ENCODE peak calls at places on chromosomes 16 and 17, in four cellular contexts. T is fibroblast of lung, L is Panc1, I is Caco-2. F is an unnamed sample.

GRCh38 chr16:29815032-29815721 is 775 bp upstream of the PAGR1 start:
- DNase-seq in T (no peak), L (no peak), I (no peak), F (no peak)

GRCh38 chr17:80012156-80012555 is 23.5 kb downstream of the TBC1D16 start:
- DNase-seq in T (no peak), L (no peak), I (no peak), F (no peak)

GRCh38 chr17:82019905-82020873 is 2.5 kb downstream of the CENPX start:
- DNase-seq in T (peak; percentile 26), L (no peak), I (peak; percentile 81), F (no peak)

GRCh38 chr16:66278604-66279262 is 87.8 kb upstream of the CDH5 start:
- DNase-seq in T (no peak), L (no peak), I (peak; percentile 51), F (no peak)

GRCh38 chr17:9255838-9256237 is 234.5 kb downstream of the NTN1 start:
- DNase-seq in T (no peak), L (no peak), I (no peak), F (no peak)

GRCh38 chr17:48194097-48194550 is 86.6 kb downstream of the SNX11 start:
- DNase-seq in T (peak; percentile 4), L (no peak), I (peak; percentile 30), F (no peak)

GRCh38 chr17:32586666-32587065 is 99.9 kb downstream of the CDK5R1 start:
- DNase-seq in T (no peak), L (no peak), I (no peak), F (no peak)

GRCh38 chr16:5220705-5221104 is 123.1 kb upstream of the EEF2KMT start:
- DNase-seq in T (no peak), L (no peak), I (no peak), F (no peak)

GRCh38 chr17:72104863-72105234 is 16.0 kb upstream of the SOX9 start:
- DNase-seq in T (no peak), L (no peak), I (no peak), F (no peak)

GRCh38 chr17:7177954-7178477 is 1.2 kb downstream of the ASGR1 start:
- DNase-seq in T (no peak), L (no peak), I (peak; percentile 42), F (no peak)

GRCh38 chr17:33328129-33328528 is 35.0 kb upstream of the ASIC2 start:
- DNase-seq in T (no peak), L (no peak), I (peak; percentile 31), F (no peak)

GRCh38 chr17:80856863-80857488 is 134.7 kb upstream of the CHMP6 start:
- DNase-seq in T (no peak), L (no peak), I (no peak), F (no peak)

GRCh38 chr16:56789360-56789759 is 59.4 kb downstream of the NUP93 start:
- DNase-seq in T (peak; percentile 60), L (peak; percentile 4), I (peak; percentile 52), F (no peak)

GRCh38 chr16:72989203-72989991 is 58.5 kb downstream of the ZFHX3 start:
- DNase-seq in T (peak; percentile 93), L (no peak), I (no peak), F (no peak)

GRCh38 chr17:78180083-78180482 is 6.8 kb downstream of the TK1 start:
- DNase-seq in T (peak; percentile 51), L (no peak), I (no peak), F (no peak)

GRCh38 chr16:75272097-75272548 is 20.7 kb upstream of the BCAR1 start:
- DNase-seq in T (no peak), L (no peak), I (no peak), F (no peak)

GRCh38 chr16:65418435-65418834 is 296.6 kb upstream of the CDH11 start:
- DNase-seq in T (no peak), L (no peak), I (no peak), F (no peak)

GRCh38 chr16:87809150-87809902 is 43.5 kb upstream of the KLHDC4 start:
- DNase-seq in T (no peak), L (no peak), I (no peak), F (no peak)

GRCh38 chr17:7929158-7930029 is at the start of gene KCNAB3:
- DNase-seq in T (peak; percentile 69), L (no peak), I (no peak), F (no peak)

GRCh38 chr16:85328665-85329058 is 216.4 kb upstream of the CIBAR2 start:
- DNase-seq in T (no peak), L (no peak), I (no peak), F (no peak)

GRCh38 chr17:149897-150575 is 12.7 kb downstream of the SCGB1C2 start:
- DNase-seq in T (no peak), L (no peak), I (peak; percentile 7), F (no peak)

GRCh38 chr17:3944485-3945388 is 19.5 kb downstream of the ATP2A3 start:
- DNase-seq in T (peak; percentile 57), L (no peak), I (peak; percentile 20), F (no peak)

GRCh38 chr16:11877374-11877773 is 26.0 kb upstream of the RSL1D1 start:
- DNase-seq in T (peak; percentile 15), L (no peak), I (no peak), F (no peak)

GRCh38 chr16:86424413-86424812 is 85.9 kb upstream of the FOXF1 start:
- DNase-seq in T (peak; percentile 44), L (no peak), I (no peak), F (no peak)

GRCh38 chr16:67432491-67432890 is 1.6 kb downstream of the HSD11B2 start:
- DNase-seq in T (no peak), L (no peak), I (no peak), F (no peak)

GRCh38 chr17:46766493-46767491 is 51.7 kb downstream of the WNT3 start:
- DNase-seq in T (no peak), L (no peak), I (no peak), F (no peak)

GRCh38 chr16:24834459-24835335 is 11.1 kb upstream of the SLC5A11 start:
- DNase-seq in T (peak; percentile 64), L (no peak), I (peak; percentile 58), F (no peak)

GRCh38 chr16:23595246-23595950 is 718 bp downstream of the NDUFAB1 start:
- DNase-seq in T (no peak), L (no peak), I (no peak), F (no peak)

GRCh38 chr17:53150101-53150698 is 672.5 kb upstream of the KIF2B start:
- DNase-seq in T (peak; percentile 0), L (no peak), I (peak; percentile 36), F (no peak)

GRCh38 chr17:32976605-32977004 is 15.0 kb upstream of the SPACA3 start:
- DNase-seq in T (no peak), L (no peak), I (no peak), F (no peak)

GRCh38 chr16:28555593-28555992 is 1.9 kb downstream of the SGF29 start:
- DNase-seq in T (no peak), L (no peak), I (no peak), F (no peak)

GRCh38 chr16:28556914-28557320 is 3.2 kb downstream of the SGF29 start:
- DNase-seq in T (no peak), L (no peak), I (no peak), F (no peak)

GRCh38 chr16:28549301-28549899 is 4.3 kb upstream of the SGF29 start:
- DNase-seq in T (peak; percentile 69), L (no peak), I (peak; percentile 39), F (no peak)

GRCh38 chr16:28554634-28555423 is 1.1 kb downstream of the SGF29 start:
- DNase-seq in T (no peak), L (no peak), I (no peak), F (no peak)

DNA sequence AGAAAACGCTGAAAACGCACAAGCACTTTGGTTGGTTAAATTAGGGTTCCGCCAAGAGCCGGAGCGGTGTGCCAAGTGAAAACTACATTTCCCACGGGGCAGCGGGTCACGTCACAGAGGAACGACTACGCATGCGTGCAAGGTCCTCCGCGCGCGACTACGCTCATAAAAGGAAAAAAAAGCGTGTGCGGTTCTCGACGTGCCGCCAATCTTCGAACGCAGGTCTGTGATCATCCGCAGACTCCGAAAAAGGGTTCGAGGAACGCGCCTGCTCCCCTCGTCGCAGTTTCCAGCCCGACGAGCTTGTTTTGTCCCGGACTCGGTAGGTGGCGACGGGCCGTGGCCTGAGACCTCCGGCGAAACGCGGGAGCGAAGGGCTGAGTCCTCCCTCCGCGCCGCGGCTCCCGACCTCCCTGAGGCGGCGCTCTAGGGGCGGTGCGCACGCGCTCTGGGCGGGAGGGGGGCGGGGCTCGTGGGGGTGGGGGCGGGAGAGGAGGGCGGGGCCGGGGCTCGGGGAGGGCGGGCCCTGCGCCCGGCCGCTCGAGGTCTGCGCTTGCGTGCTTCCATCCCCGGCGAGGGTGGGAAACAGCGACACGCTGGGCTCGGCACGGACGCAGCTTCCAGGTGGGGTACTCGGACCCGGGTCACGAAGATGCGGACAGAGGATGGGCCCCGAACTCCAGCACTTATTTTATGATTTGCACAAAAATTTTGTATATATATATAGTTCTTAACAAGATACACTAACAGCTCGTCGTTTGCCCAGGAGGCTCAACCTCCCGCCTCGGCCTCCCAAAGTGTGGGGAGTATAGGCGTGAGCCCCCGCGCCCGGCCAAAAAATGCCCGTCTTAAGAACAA is at the start of gene SGF29:
- DNase-seq in T (peak; percentile 95), L (peak; percentile 85), I (peak; percentile 87), F (peak; percentile 44)
- TF ChIP-seq CTCF in T (peak; percentile 25), L (peak; percentile 68), I (no peak), F (peak; percentile 20)

GRCh38 chr16:55655381-55655708 is 443 bp upstream of the SLC6A2 start:
- DNase-seq in T (no peak), L (no peak), I (no peak), F (no peak)
- H3K4me3 ChIP-seq in T (no peak overlapping the region), L (no peak overlapping the region), I (no peak overlapping the region), F (peak overlapping the region; percentile 35)

GRCh38 chr16:83205896-83206295 is 579.1 kb downstream of the CDH13 start:
- DNase-seq in T (no peak), L (no peak), I (no peak), F (no peak)

GRCh38 chr16:83199012-83199411 is 572.2 kb downstream of the CDH13 start:
- DNase-seq in T (no peak), L (no peak), I (no peak), F (no peak)

DNA sequence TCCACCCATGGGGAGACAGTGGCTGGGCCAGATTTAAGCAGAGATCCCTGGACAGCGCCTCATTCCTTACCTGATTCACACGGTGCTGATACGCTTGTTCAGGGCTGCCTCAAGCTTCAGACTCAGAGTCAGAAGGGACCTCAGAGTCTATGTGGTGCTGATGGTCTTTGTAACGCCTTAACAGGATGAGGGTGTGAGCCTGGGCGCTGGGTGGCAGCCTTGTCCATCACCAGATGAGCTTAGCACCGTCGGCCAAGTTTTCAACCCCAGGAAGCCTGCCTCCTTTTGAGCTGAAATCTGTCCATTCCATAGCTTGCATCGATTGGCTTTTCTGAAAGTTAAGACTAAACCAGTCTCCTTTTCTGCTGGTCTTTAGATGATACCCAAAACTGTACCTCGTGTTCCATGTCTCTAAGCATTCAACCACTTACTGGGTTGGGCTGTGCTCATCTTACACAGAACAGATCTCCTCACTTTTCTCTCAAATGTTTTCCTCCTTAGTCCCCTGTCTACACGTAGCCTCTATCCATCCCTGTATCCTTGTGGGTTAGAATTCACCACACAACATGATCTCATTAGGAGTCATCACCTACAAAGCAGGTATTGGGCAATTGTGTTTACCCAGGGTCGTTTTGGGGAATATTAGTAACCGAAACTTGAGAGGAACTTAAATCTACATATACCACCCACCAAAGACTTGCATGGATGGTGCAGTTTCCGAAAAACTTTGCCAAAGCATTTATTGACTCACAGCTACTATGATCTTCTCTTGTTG is 573.4 kb downstream of the CDH13 start:
- DNase-seq in T (no peak), L (no peak), I (peak; percentile 26), F (no peak)
- TF ChIP-seq CTCF in T (no peak), L (peak; percentile 15), I (no peak), F (no peak)

DNA sequence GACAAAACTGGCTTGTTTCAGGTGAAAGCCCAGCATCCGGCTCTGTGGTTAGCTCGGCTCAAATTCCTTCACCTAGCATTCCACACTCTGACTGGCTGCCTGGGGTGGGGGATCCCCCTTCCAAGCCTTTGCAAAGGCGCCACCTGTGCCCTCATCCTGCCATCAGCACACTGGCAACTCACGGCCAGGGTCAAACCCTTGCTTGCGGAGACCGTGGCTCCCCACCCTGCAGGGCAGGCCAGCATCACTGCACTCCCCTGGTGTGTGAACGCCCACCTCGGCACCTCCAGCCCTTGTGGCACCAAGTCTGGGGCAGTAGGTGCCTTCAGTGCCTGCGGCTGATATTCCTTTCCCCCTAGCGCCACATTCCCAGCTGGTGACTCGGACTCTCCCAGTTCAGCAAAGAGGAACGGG is 1.3 kb downstream of the FLII start:
- DNase-seq in T (no peak), L (no peak), I (no peak), F (no peak)
- H3K4me3 ChIP-seq in T (peak overlapping the region; percentile 91), L (peak overlapping the region; percentile 88), I (peak overlapping the region; percentile 91), F (peak overlapping the region; percentile 95)